ENCODE peak calls at places on chromosomes 4 and X, in ten cellular contexts. D is SK-N-SH, I is stomach, F is GM23338, V is spleen, J is HL-60, B is transverse colon, T is breast epithelium, E is endothelial cell of umbilical vein, S is HCT116. K is an unnamed sample.

GRCh38 chr4:27790911-27791310 is 930.3 kb downstream of the STIM2 start:
- DNase-seq in D (no peak), I (no peak), F (no peak), V (no peak), J (no peak), B (no peak), T (no peak), E (no peak), S (no peak), K (no peak)

GRCh38 chr4:159504634-159505033 is 401.8 kb downstream of the RAPGEF2 start:
- DNase-seq in D (no peak), I (no peak), F (no peak), V (no peak), J (no peak), B (no peak), T (no peak), E (peak; percentile 83), S (no peak), K (no peak)

GRCh38 chrX:108892501-108892900 is 156.1 kb upstream of the IRS4 start:
- DNase-seq in D (no peak), I (no peak), F (no peak), V (no peak), J (no peak), B (no peak), T (no peak), E (no peak), S (no peak), K (no peak)

GRCh38 chr4:1721666-1722550 is 587 bp downstream of the TACC3 start:
- DNase-seq in D (peak; percentile 34), I (no peak), F (peak; percentile 32), V (peak; percentile 80), J (no peak), B (no peak), T (no peak), E (no peak), S (no peak), K (no peak)

GRCh38 chr4:47135210-47135609 is 103.8 kb downstream of the GABRB1 start:
- DNase-seq in D (no peak), I (no peak), F (no peak), V (no peak), J (no peak), B (no peak), T (no peak), E (no peak), S (no peak), K (no peak)

GRCh38 chr4:680931-681645 is 6.7 kb downstream of the MYL5 start:
- DNase-seq in D (peak; percentile 94), I (peak; percentile 67), F (peak; percentile 77), V (peak; percentile 91), J (no peak), B (peak; percentile 83), T (no peak), E (no peak), S (no peak), K (no peak)

GRCh38 chr4:161936625-161937133 is 227.1 kb downstream of the FSTL5 start:
- DNase-seq in D (peak; percentile 0), I (no peak), F (peak; percentile 28), V (no peak), J (no peak), B (no peak), T (no peak), E (peak; percentile 91), S (peak; percentile 86), K (no peak)

GRCh38 chrX:18574591-18574990 is 97.3 kb downstream of the RS1 start:
- DNase-seq in D (no peak), I (no peak), F (no peak), V (no peak), J (no peak), B (no peak), T (no peak), E (peak; percentile 68), S (no peak), K (no peak)

GRCh38 chr4:64822405-64822804 is 413.2 kb upstream of the TECRL start:
- DNase-seq in D (no peak), I (no peak), F (no peak), V (no peak), J (no peak), B (no peak), T (no peak), E (no peak), S (no peak), K (no peak)

GRCh38 chr4:64824591-64824990 is 415.3 kb upstream of the TECRL start:
- DNase-seq in D (no peak), I (no peak), F (no peak), V (no peak), J (no peak), B (no peak), T (no peak), E (no peak), S (no peak), K (no peak)

GRCh38 chr4:64821612-64822011 is 412.4 kb upstream of the TECRL start:
- DNase-seq in D (no peak), I (no peak), F (no peak), V (no peak), J (no peak), B (no peak), T (no peak), E (no peak), S (no peak), K (no peak)
- TF ChIP-seq POLR2AphosphoS5 in D (no peak), I (no peak), F (no peak), V (no peak), J (no peak), B (no peak), T (no peak), E (no peak), S (no peak), K (no peak)

GRCh38 chr4:83535945-83536648 is at the start of gene GPAT3:
- DNase-seq in D (peak; percentile 22), I (peak; percentile 87), F (peak; percentile 71), V (peak; percentile 93), J (peak; percentile 53), B (peak; percentile 91), T (peak; percentile 75), E (peak; percentile 44), S (peak; percentile 75), K (peak; percentile 89)

GRCh38 chr4:83536649-83537352 is 893 bp downstream of the GPAT3 start:
- DNase-seq in D (no peak), I (no peak), F (no peak), V (no peak), J (no peak), B (peak; percentile 14), T (no peak), E (no peak), S (no peak), K (no peak)

DNA sequence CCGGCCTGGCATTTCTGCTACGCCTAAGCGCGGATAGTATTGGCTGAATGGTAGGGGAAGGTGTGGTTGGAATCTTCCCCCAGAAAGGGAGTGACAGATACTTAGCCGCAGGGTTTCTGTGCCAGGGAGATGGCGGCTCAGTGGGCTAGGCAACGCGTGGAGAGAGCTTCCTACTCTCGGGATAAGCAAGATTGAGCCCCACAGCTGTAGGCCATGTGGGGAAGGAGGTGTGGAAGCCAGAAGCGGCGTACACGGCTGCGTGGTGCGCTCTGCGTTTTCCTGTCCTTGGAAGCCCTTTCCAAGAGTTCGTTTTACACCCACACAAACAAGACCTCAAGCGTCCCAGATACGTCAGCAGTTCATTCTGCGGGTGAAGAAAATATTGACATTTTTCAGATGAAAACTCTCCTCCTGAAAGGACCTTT is 376 bp upstream of the GPAT3 start:
- DNase-seq in D (no peak), I (peak; percentile 56), F (peak; percentile 75), V (peak; percentile 78), J (no peak), B (peak; percentile 71), T (peak; percentile 28), E (peak; percentile 53), S (peak; percentile 66), K (no peak)
- TF ChIP-seq CTCF in D (no peak), I (no peak), F (no peak), V (no peak), J (no peak), B (no peak), T (no peak), E (no peak), S (no peak), K (no peak)

GRCh38 chr4:188872809-188873208 is 733.6 kb downstream of the TRIML1 start:
- DNase-seq in D (no peak), I (no peak), F (no peak), V (no peak), J (no peak), B (no peak), T (no peak), E (no peak), S (no peak), K (no peak)

GRCh38 chr4:188867796-188868195 is 728.6 kb downstream of the TRIML1 start:
- DNase-seq in D (no peak), I (no peak), F (no peak), V (no peak), J (no peak), B (no peak), T (no peak), E (no peak), S (no peak), K (no peak)

GRCh38 chr4:188864741-188865140 is 725.5 kb downstream of the TRIML1 start:
- DNase-seq in D (no peak), I (no peak), F (no peak), V (no peak), J (no peak), B (no peak), T (no peak), E (no peak), S (no peak), K (no peak)

DNA sequence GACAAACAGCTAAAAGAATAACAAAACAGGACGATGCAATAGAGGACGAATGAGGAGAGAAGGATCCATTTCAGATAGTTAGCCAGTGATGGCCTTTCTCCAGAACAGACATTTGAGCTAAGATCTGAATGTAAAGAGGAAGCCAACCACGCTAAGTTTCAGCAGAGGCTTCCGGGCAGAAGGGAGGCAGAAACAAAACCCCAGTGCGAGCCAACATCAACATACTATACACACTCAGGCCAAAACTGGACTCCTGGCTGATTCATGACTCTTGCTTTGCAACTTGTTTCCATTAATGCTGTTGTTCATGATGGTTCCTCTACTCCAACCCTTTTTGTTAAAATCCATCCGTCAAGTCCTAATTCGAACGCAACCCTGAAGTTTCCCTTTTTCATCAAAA is 730.3 kb downstream of the TRIML1 start:
- DNase-seq in D (no peak), I (no peak), F (no peak), V (no peak), J (no peak), B (no peak), T (no peak), E (no peak), S (no peak), K (no peak)
- H3K27me3 ChIP-seq in D (no peaks in the 10 kb centered on the region), I (no peaks in the 10 kb centered on the region), F (no peaks in the 10 kb centered on the region), V (no peaks in the 10 kb centered on the region), J (no peaks in the 10 kb centered on the region), B (no peaks in the 10 kb centered on the region), T (no peaks in the 10 kb centered on the region), E (no peaks in the 10 kb centered on the region), S (no peaks in the 10 kb centered on the region), K (no peaks in the 10 kb centered on the region)

DNA sequence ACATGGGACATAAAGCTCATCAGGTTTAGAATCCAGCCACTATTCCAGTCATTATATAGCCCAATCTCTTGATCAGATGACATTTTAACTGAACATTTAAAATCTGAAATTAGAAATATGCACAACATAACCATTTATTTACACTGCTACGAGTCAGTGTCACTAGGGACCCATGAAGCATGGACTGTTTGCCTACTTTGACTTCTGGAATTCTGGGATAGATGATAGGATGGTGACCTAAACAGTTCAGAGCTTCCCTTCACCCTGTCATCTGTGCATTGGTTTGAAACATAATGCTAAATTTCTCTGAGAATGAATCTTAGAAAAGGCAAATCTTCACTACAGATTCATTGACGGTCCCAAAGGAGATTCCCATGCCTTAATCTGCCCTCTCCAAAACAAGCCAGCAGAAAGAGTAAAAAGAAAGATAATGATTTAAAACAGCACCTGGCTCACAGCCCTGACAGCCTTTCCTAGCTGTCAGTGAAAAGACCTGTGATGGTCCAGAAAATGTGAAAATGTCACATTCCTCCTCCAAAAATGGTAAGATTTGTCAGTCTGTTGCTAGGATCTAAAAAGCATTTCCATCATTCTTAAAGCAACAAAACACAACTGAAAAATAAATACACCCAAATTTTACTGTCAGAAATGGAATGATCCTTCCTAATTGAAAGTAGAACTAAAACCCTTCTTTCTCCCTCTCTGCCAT is 18.8 kb upstream of the HERC3 start:
- DNase-seq in D (no peak), I (no peak), F (no peak), V (no peak), J (no peak), B (no peak), T (no peak), E (no peak), S (no peak), K (no peak)
- TF ChIP-seq POLR2AphosphoS5 in D (no peak), I (no peak), F (no peak), V (no peak), J (no peak), B (no peak), T (no peak), E (no peak), S (no peak), K (no peak)